ENCODE peak calls at places on chromosomes 2 and 18, in five cellular contexts. One of them, this sample, is unnamed.

GRCh38 chr2:104521247-104521646 is 332.7 kb upstream of the POU3F3 start:
- DNase-seq in HepG2: peak
- DNase-seq in HEK293T: no peak
- DNase-seq in H1: peak
- DNase-seq in GM12878: no peak
- DNase-seq in this sample: peak

GRCh38 chr2:47003641-47004427 is 88.2 kb upstream of the MCFD2 start:
- DNase-seq in HepG2: no peak
- DNase-seq in HEK293T: no peak
- DNase-seq in H1: no peak
- DNase-seq in GM12878: no peak
- DNase-seq in this sample: no peak

GRCh38 chr2:160737247-160737646 is 243.6 kb upstream of the RBMS1 start:
- DNase-seq in HepG2: no peak
- DNase-seq in HEK293T: no peak
- DNase-seq in H1: no peak
- DNase-seq in GM12878: no peak
- DNase-seq in this sample: no peak

GRCh38 chr2:175436076-175436475 is 254.6 kb upstream of the ATP5MC3 start:
- DNase-seq in HepG2: no peak
- DNase-seq in HEK293T: no peak
- DNase-seq in H1: no peak
- DNase-seq in GM12878: no peak
- DNase-seq in this sample: no peak

GRCh38 chr18:45749918-45750689 is 26.1 kb downstream of the SLC14A1 start:
- DNase-seq in HepG2: no peak
- DNase-seq in HEK293T: no peak
- DNase-seq in H1: no peak
- DNase-seq in GM12878: peak
- DNase-seq in this sample: no peak

GRCh38 chr18:24937624-24938285 is 414.2 kb downstream of the ZNF521 start:
- DNase-seq in HepG2: no peak
- DNase-seq in HEK293T: no peak
- DNase-seq in H1: no peak
- DNase-seq in GM12878: no peak
- DNase-seq in this sample: no peak

GRCh38 chr2:201151127-201152074 is 31.5 kb upstream of the CASP10 start:
- DNase-seq in HepG2: peak
- DNase-seq in HEK293T: no peak
- DNase-seq in H1: no peak
- DNase-seq in GM12878: no peak
- DNase-seq in this sample: no peak

GRCh38 chr2:27211241-27211942 is 449 bp upstream of the ATRAID start:
- DNase-seq in HepG2: no peak
- DNase-seq in HEK293T: peak
- DNase-seq in H1: no peak
- DNase-seq in GM12878: no peak
- DNase-seq in this sample: peak

GRCh38 chr2:18243831-18244230 is 316.6 kb downstream of the RDH14 start:
- DNase-seq in HepG2: no peak
- DNase-seq in HEK293T: no peak
- DNase-seq in H1: no peak
- DNase-seq in GM12878: no peak
- DNase-seq in this sample: no peak
- TF ChIP-seq SUZ12 in HepG2: no peak
- TF ChIP-seq SUZ12 in HEK293T: no peak
- TF ChIP-seq SUZ12 in H1: no peak
- TF ChIP-seq SUZ12 in GM12878: no peak
- TF ChIP-seq SUZ12 in this sample: no peak

DNA sequence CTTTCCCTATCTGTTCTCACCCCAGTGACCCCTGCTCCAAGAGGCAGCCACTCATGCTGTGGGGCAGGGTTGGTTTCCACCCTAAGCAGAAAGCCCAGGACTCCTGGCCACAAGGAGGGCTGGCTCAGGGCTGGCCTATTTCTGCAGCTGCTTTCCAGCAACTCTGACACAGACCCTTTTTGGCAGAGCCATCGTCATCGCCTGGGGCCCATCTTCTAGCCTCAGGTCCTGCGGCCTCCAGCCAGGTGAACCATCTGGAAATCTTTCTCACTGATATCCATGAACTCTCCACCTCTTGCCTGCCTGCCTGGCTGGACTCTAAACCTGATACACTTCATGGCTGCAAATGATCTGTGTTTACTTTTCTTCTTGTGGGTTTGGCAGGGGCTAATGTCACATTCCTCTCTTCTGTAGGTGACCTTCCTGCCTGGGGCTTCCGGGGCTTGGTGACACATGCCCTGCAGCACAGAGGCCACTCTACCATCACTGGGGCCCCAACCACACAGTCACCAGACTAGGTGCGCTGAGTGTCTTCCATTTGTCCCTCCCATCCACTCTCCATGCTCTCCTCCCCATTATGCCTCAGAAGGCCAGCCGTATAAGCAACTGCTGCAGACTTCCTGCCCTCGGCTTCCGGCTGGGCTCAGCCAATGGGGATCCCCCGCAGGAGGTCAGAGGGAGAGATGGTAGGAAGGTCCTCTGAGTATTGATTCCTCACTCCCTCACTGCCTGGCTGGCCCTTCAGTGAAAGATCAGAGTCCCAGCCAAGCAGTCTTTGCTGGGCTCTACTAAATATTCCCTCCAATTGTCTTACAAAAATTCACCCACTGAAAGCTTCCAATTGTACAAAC is 9.7 kb upstream of the COPS8 start:
- DNase-seq in HepG2: peak
- DNase-seq in HEK293T: no peak
- DNase-seq in H1: no peak
- DNase-seq in GM12878: no peak
- DNase-seq in this sample: no peak
- TF ChIP-seq SUZ12 in HepG2: no peak
- TF ChIP-seq SUZ12 in HEK293T: no peak
- TF ChIP-seq SUZ12 in H1: no peak
- TF ChIP-seq SUZ12 in GM12878: no peak
- TF ChIP-seq SUZ12 in this sample: no peak

GRCh38 chr2:237405605-237406004 is 8.4 kb downstream of the COL6A3 start:
- DNase-seq in HepG2: no peak
- DNase-seq in HEK293T: no peak
- DNase-seq in H1: no peak
- DNase-seq in GM12878: no peak
- DNase-seq in this sample: no peak

GRCh38 chr2:237403024-237403882 is 10.7 kb downstream of the COL6A3 start:
- DNase-seq in HepG2: no peak
- DNase-seq in HEK293T: no peak
- DNase-seq in H1: no peak
- DNase-seq in GM12878: no peak
- DNase-seq in this sample: no peak

GRCh38 chr2:237404413-237404812 is 9.6 kb downstream of the COL6A3 start:
- DNase-seq in HepG2: no peak
- DNase-seq in HEK293T: no peak
- DNase-seq in H1: no peak
- DNase-seq in GM12878: no peak
- DNase-seq in this sample: no peak

GRCh38 chr2:237407734-237408133 is 6.2 kb downstream of the COL6A3 start:
- DNase-seq in HepG2: no peak
- DNase-seq in HEK293T: no peak
- DNase-seq in H1: no peak
- DNase-seq in GM12878: no peak
- DNase-seq in this sample: no peak

DNA sequence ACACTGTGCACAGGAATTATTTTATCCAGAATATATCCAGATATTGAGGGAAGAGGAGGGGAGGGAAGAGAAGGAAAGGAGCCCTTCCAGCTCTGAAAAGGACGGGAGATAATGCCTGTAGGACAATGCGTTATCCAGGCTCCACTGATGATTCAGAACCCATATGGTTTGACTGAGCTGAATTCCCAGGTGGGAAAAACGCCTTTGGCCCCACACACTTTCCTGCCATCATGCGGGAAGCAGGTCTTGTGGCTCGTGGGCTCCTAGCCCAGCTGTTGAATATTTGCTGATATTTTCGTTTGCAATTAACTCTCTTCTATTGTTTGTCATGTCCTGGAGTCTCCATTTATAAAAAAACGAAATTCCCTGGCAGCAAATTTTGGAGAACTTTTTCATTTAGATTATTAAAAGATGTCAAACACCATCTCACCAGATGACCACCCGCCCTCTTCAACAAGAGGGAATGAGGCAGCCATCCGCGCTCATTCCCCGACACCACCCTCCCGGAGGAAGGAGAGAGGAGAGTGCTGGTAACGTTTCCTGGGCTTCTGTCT is 8.9 kb downstream of the COL6A3 start:
- DNase-seq in HepG2: no peak
- DNase-seq in HEK293T: no peak
- DNase-seq in H1: no peak
- DNase-seq in GM12878: no peak
- DNase-seq in this sample: no peak
- TF ChIP-seq SUZ12 in HepG2: no peak
- TF ChIP-seq SUZ12 in HEK293T: no peak
- TF ChIP-seq SUZ12 in H1: no peak
- TF ChIP-seq SUZ12 in GM12878: no peak
- TF ChIP-seq SUZ12 in this sample: no peak

DNA sequence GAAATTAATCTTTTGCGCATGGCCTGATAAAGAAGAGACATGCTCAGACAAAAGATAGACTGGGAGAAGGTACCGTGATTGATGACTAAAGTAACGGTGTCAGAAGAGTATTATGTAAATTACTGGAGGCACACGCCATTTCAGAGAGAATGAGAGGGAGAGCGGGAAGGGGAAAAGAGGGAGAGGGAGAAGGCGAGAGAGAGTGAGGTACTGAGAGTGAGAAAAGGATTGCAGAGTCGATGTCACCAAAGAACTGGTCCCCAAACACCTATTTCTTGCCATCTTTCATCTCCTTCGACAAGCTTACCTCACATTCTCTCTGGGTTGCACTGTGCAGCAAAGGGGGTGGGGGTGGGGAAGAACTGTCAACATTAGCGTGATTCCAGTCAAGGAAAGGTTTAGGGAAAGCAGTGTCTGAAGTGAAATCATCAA is 673.7 kb downstream of the BCL11A start:
- DNase-seq in HepG2: no peak
- DNase-seq in HEK293T: no peak
- DNase-seq in H1: no peak
- DNase-seq in GM12878: no peak
- DNase-seq in this sample: no peak
- TF ChIP-seq SUZ12 in HepG2: no peak
- TF ChIP-seq SUZ12 in HEK293T: no peak
- TF ChIP-seq SUZ12 in H1: no peak
- TF ChIP-seq SUZ12 in GM12878: no peak
- TF ChIP-seq SUZ12 in this sample: no peak

This sample was measured in NT2/D1.